ENCODE peak calls at places on chromosomes 7 and 10, in five cellular contexts. A is NT2/D1, G is GM12878, V is HepG2, C is H1. M is an unnamed sample.

GRCh38 chr7:40808409-40808942 is 673.7 kb downstream of the SUGCT start:
- DNase-seq in A (no peak), C (no peak), V (no peak), G (no peak), M (no peak)

GRCh38 chr7:107982918-107983389 is 20.0 kb downstream of the LAMB1 start:
- DNase-seq in V (no peak), C (no peak), A (no peak), G (no peak), M (no peak)

GRCh38 chr10:3531670-3532069 is 253.3 kb downstream of the KLF6 start:
- DNase-seq in C (no peak), G (no peak), A (no peak), V (no peak), M (no peak)

GRCh38 chr7:135403302-135403701 is 106.6 kb downstream of the CNOT4 start:
- DNase-seq in A (no peak), V (no peak), C (no peak), G (no peak), M (no peak)

GRCh38 chr7:105794741-105795729 is 81.4 kb downstream of the ATXN7L1 start:
- DNase-seq in V (no peak), C (no peak), G (no peak), A (no peak), M (no peak)

GRCh38 chr7:1557771-1558170 is 1.8 kb upstream of the TMEM184A start:
- DNase-seq in C (no peak), A (no peak), G (no peak), V (no peak), M (no peak)

GRCh38 chr10:101071885-101072433 is 10.2 kb downstream of the KAZALD1 start:
- DNase-seq in C (no peak), A (no peak), V (no peak), G (no peak), M (no peak)

GRCh38 chr7:116380030-116380429 is 119.5 kb upstream of the CAV2 start:
- DNase-seq in V (no peak), G (no peak), A (no peak), C (no peak), M (no peak)

GRCh38 chr10:9437131-9437530 is 1382.6 kb downstream of the GATA3 start:
- DNase-seq in V (no peak), A (no peak), G (no peak), C (no peak), M (no peak)

GRCh38 chr7:107315821-107316220 is 147.0 kb downstream of the HBP1 start:
- DNase-seq in C (no peak), V (no peak), A (no peak), G (no peak), M (no peak)

GRCh38 chr10:10804998-10805737 is 212.5 kb upstream of the CELF2 start:
- DNase-seq in G (no peak), V (peak), A (no peak), C (no peak), M (no peak)
- TF ChIP-seq SUZ12 in G (no peak), V (no peak), A (no peak), C (no peak), M (no peak)

GRCh38 chr7:98294326-98294725 is 12.8 kb downstream of the BRI3 start:
- DNase-seq in V (no peak), C (no peak), A (no peak), G (no peak), M (no peak)

GRCh38 chr7:98293265-98293664 is 11.8 kb downstream of the BRI3 start:
- DNase-seq in V (no peak), A (no peak), C (no peak), G (no peak), M (no peak)

GRCh38 chr7:98293746-98294145 is 12.3 kb downstream of the BRI3 start:
- DNase-seq in V (no peak), G (no peak), A (no peak), C (no peak), M (no peak)

GRCh38 chr7:98295467-98296220 is 14.2 kb downstream of the BRI3 start:
- DNase-seq in G (no peak), A (no peak), V (no peak), C (no peak), M (no peak)

GRCh38 chr7:98294798-98295382 is 13.4 kb downstream of the BRI3 start:
- DNase-seq in C (peak), G (no peak), A (peak), V (peak), M (peak)
- TF ChIP-seq SUZ12 in C (no peak), G (no peak), A (no peak), V (no peak), M (no peak)

GRCh38 chr10:126945351-126946035 is 40.3 kb downstream of the DOCK1 start:
- DNase-seq in V (no peak), G (no peak), A (no peak), C (no peak), M (no peak)
- TF ChIP-seq SUZ12 in V (no peak), G (no peak), A (no peak), C (no peak), M (no peak)

GRCh38 chr7:155799514-155799913 is 12.7 kb downstream of the SHH start:
- DNase-seq in G (no peak), V (no peak), A (no peak), C (no peak), M (no peak)

GRCh38 chr7:155800301-155800700 is 12.0 kb downstream of the SHH start:
- DNase-seq in G (no peak), A (no peak), V (no peak), C (no peak), M (no peak)

GRCh38 chr7:155802291-155802690 is 10.0 kb downstream of the SHH start:
- DNase-seq in V (no peak), A (no peak), G (no peak), C (no peak), M (no peak)

GRCh38 chr7:155798673-155799439 is 13.4 kb downstream of the SHH start:
- DNase-seq in V (no peak), G (no peak), C (no peak), A (no peak), M (no peak)

GRCh38 chr7:155800741-155801267 is 11.5 kb downstream of the SHH start:
- DNase-seq in G (no peak), C (no peak), V (peak), A (no peak), M (no peak)
- TF ChIP-seq SUZ12 in G (no peak), C (no peak), V (no peak), A (no peak), M (no peak)

GRCh38 chr10:132684164-132684891 is 101.6 kb downstream of the NKX6-2 start:
- DNase-seq in C (no peak), V (no peak), A (no peak), G (peak), M (no peak)
- TF ChIP-seq SUZ12 in C (no peak), V (no peak), A (no peak), G (no peak), M (no peak)

GRCh38 chr7:149397470-149397869 is 63.4 kb downstream of the ZNF777 start:
- DNase-seq in V (no peak), A (no peak), C (no peak), G (no peak), M (no peak)

DNA sequence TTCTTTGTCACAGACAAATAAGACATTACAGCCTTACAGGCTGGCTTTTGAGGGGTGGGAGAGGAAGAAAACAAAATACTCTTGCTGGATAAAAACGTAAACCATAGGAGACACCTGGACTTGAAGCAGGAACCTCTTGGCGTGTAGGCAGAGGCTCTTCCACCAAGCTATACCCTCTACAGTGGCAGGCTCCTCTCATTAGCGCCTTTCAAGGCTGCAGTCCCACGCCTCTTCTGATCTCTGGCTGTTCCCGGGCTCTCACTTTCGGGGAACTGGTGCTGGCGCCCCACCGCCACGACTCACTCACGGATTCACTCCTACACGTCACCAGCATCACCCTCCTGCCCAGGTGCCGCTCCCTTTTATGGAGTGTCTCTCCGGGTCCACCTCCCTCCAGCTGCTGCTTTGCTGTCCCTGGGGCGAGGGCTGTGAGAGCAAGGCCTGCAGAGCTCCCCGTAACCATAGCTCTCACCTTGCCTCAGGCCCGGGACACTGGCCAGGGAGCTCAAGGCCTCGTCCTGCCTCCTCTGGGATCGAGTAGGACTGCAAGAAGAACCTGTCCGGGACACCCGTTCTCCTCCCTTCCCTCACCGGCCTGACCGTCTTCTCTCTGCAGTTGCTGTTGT is 62.6 kb downstream of the ZNF777 start:
- DNase-seq in A (no peak), G (no peak), C (no peak), V (no peak), M (no peak)
- TF ChIP-seq SUZ12 in A (no peak), G (no peak), C (no peak), V (no peak), M (no peak)